ENCODE peak calls at places on chromosomes 5 and 9, in eight cellular contexts. One of them, this sample, is unnamed. For H3K4me1 and H3K9me3, the result is how much of the 10 kb centered on the place peaks cover.

GRCh38 chr9:118395415-118395814 is 691.2 kb downstream of the TLR4 start:
- DNase-seq in MM.1S: peak
- DNase-seq in adrenal gland: no peak
- DNase-seq in left ventricle myocardium inferior: no peak
- DNase-seq in astrocyte: peak
- DNase-seq in CD4-positive, alpha-beta memory T cell: no peak
- DNase-seq in IMR-90: no peak
- DNase-seq in pancreas: no peak
- DNase-seq in this sample: no peak

GRCh38 chr5:128084228-128085167 is 932 bp downstream of the SLC12A2 start:
- DNase-seq in MM.1S: peak
- DNase-seq in adrenal gland: peak
- DNase-seq in left ventricle myocardium inferior: peak
- DNase-seq in astrocyte: peak
- DNase-seq in CD4-positive, alpha-beta memory T cell: peak
- DNase-seq in IMR-90: peak
- DNase-seq in pancreas: peak
- DNase-seq in this sample: peak

GRCh38 chr5:139481580-139482049 is 943 bp downstream of the STING1 start:
- DNase-seq in MM.1S: no peak
- DNase-seq in adrenal gland: no peak
- DNase-seq in left ventricle myocardium inferior: peak
- DNase-seq in astrocyte: no peak
- DNase-seq in CD4-positive, alpha-beta memory T cell: no peak
- DNase-seq in IMR-90: peak
- DNase-seq in pancreas: no peak
- DNase-seq in this sample: no peak

GRCh38 chr9:97312556-97312955 is 5.1 kb downstream of the CCDC180 start:
- DNase-seq in MM.1S: no peak
- DNase-seq in adrenal gland: no peak
- DNase-seq in left ventricle myocardium inferior: no peak
- DNase-seq in astrocyte: no peak
- DNase-seq in CD4-positive, alpha-beta memory T cell: no peak
- DNase-seq in IMR-90: no peak
- DNase-seq in pancreas: no peak
- DNase-seq in this sample: no peak

GRCh38 chr5:27682600-27682999 is 644.2 kb upstream of the CDH9 start:
- DNase-seq in MM.1S: no peak
- DNase-seq in adrenal gland: no peak
- DNase-seq in left ventricle myocardium inferior: no peak
- DNase-seq in astrocyte: no peak
- DNase-seq in CD4-positive, alpha-beta memory T cell: no peak
- DNase-seq in IMR-90: no peak
- DNase-seq in pancreas: no peak
- DNase-seq in this sample: no peak

GRCh38 chr5:173655196-173655797 is 38.8 kb upstream of the BOD1 start:
- DNase-seq in MM.1S: no peak
- DNase-seq in adrenal gland: no peak
- DNase-seq in left ventricle myocardium inferior: no peak
- DNase-seq in astrocyte: no peak
- DNase-seq in CD4-positive, alpha-beta memory T cell: no peak
- DNase-seq in IMR-90: no peak
- DNase-seq in pancreas: no peak
- DNase-seq in this sample: no peak

GRCh38 chr5:173320259-173320658 is 8.0 kb downstream of the STC2 start:
- DNase-seq in MM.1S: no peak
- DNase-seq in adrenal gland: no peak
- DNase-seq in left ventricle myocardium inferior: peak
- DNase-seq in astrocyte: no peak
- DNase-seq in CD4-positive, alpha-beta memory T cell: no peak
- DNase-seq in IMR-90: no peak
- DNase-seq in pancreas: no peak
- DNase-seq in this sample: no peak

GRCh38 chr9:134698587-134699342 is 57.2 kb downstream of the COL5A1 start:
- DNase-seq in MM.1S: peak
- DNase-seq in adrenal gland: peak
- DNase-seq in left ventricle myocardium inferior: peak
- DNase-seq in astrocyte: peak
- DNase-seq in CD4-positive, alpha-beta memory T cell: peak
- DNase-seq in IMR-90: peak
- DNase-seq in pancreas: peak
- DNase-seq in this sample: no peak

GRCh38 chr5:135978993-135979392 is 24.2 kb upstream of the LECT2 start:
- DNase-seq in MM.1S: no peak
- DNase-seq in adrenal gland: no peak
- DNase-seq in left ventricle myocardium inferior: no peak
- DNase-seq in astrocyte: no peak
- DNase-seq in CD4-positive, alpha-beta memory T cell: no peak
- DNase-seq in IMR-90: no peak
- DNase-seq in pancreas: no peak
- DNase-seq in this sample: no peak

GRCh38 chr9:111427186-111427585 is 57.0 kb downstream of the ECPAS start:
- DNase-seq in MM.1S: no peak
- DNase-seq in adrenal gland: no peak
- DNase-seq in left ventricle myocardium inferior: no peak
- DNase-seq in astrocyte: peak
- DNase-seq in CD4-positive, alpha-beta memory T cell: no peak
- DNase-seq in IMR-90: peak
- DNase-seq in pancreas: no peak
- DNase-seq in this sample: no peak

GRCh38 chr5:28369418-28369817 is 1331.0 kb upstream of the CDH9 start:
- DNase-seq in MM.1S: no peak
- DNase-seq in adrenal gland: no peak
- DNase-seq in left ventricle myocardium inferior: no peak
- DNase-seq in astrocyte: no peak
- DNase-seq in CD4-positive, alpha-beta memory T cell: no peak
- DNase-seq in IMR-90: no peak
- DNase-seq in pancreas: no peak
- DNase-seq in this sample: no peak

GRCh38 chr9:17064558-17064957 is 70.3 kb upstream of the CNTLN start:
- DNase-seq in MM.1S: no peak
- DNase-seq in adrenal gland: no peak
- DNase-seq in left ventricle myocardium inferior: no peak
- DNase-seq in astrocyte: no peak
- DNase-seq in CD4-positive, alpha-beta memory T cell: no peak
- DNase-seq in IMR-90: no peak
- DNase-seq in pancreas: no peak
- DNase-seq in this sample: no peak

GRCh38 chr5:1330146-1330846 is 14.6 kb downstream of the CLPTM1L start:
- DNase-seq in MM.1S: no peak
- DNase-seq in adrenal gland: no peak
- DNase-seq in left ventricle myocardium inferior: no peak
- DNase-seq in astrocyte: no peak
- DNase-seq in CD4-positive, alpha-beta memory T cell: no peak
- DNase-seq in IMR-90: no peak
- DNase-seq in pancreas: no peak
- DNase-seq in this sample: no peak

GRCh38 chr9:137049544-137050449 is 3.8 kb upstream of the NPDC1 start:
- DNase-seq in MM.1S: peak
- DNase-seq in adrenal gland: peak
- DNase-seq in left ventricle myocardium inferior: no peak
- DNase-seq in astrocyte: no peak
- DNase-seq in CD4-positive, alpha-beta memory T cell: no peak
- DNase-seq in IMR-90: peak
- DNase-seq in pancreas: peak
- DNase-seq in this sample: peak
- H3K4me1 ChIP-seq in MM.1S: under half
- H3K4me1 ChIP-seq in adrenal gland: under half
- H3K4me1 ChIP-seq in left ventricle myocardium inferior: half or more
- H3K4me1 ChIP-seq in astrocyte: under half
- H3K4me1 ChIP-seq in CD4-positive, alpha-beta memory T cell: under half
- H3K4me1 ChIP-seq in IMR-90: under half
- H3K4me1 ChIP-seq in pancreas: under half
- H3K4me1 ChIP-seq in this sample: under half

GRCh38 chr5:149583394-149583793 is 2.1 kb downstream of the ARHGEF37 start:
- DNase-seq in MM.1S: no peak
- DNase-seq in adrenal gland: no peak
- DNase-seq in left ventricle myocardium inferior: no peak
- DNase-seq in astrocyte: no peak
- DNase-seq in CD4-positive, alpha-beta memory T cell: no peak
- DNase-seq in IMR-90: no peak
- DNase-seq in pancreas: peak
- DNase-seq in this sample: no peak

GRCh38 chr5:149581192-149581861 is at the start of gene ARHGEF37:
- DNase-seq in MM.1S: no peak
- DNase-seq in adrenal gland: peak
- DNase-seq in left ventricle myocardium inferior: peak
- DNase-seq in astrocyte: no peak
- DNase-seq in CD4-positive, alpha-beta memory T cell: peak
- DNase-seq in IMR-90: no peak
- DNase-seq in pancreas: peak
- DNase-seq in this sample: no peak

GRCh38 chr5:149584106-149584505 is 2.8 kb downstream of the ARHGEF37 start:
- DNase-seq in MM.1S: no peak
- DNase-seq in adrenal gland: no peak
- DNase-seq in left ventricle myocardium inferior: no peak
- DNase-seq in astrocyte: no peak
- DNase-seq in CD4-positive, alpha-beta memory T cell: no peak
- DNase-seq in IMR-90: no peak
- DNase-seq in pancreas: no peak
- DNase-seq in this sample: no peak

GRCh38 chr5:149580808-149581191 is 498 bp upstream of the ARHGEF37 start:
- DNase-seq in MM.1S: peak
- DNase-seq in adrenal gland: no peak
- DNase-seq in left ventricle myocardium inferior: no peak
- DNase-seq in astrocyte: no peak
- DNase-seq in CD4-positive, alpha-beta memory T cell: no peak
- DNase-seq in IMR-90: no peak
- DNase-seq in pancreas: no peak
- DNase-seq in this sample: no peak

DNA sequence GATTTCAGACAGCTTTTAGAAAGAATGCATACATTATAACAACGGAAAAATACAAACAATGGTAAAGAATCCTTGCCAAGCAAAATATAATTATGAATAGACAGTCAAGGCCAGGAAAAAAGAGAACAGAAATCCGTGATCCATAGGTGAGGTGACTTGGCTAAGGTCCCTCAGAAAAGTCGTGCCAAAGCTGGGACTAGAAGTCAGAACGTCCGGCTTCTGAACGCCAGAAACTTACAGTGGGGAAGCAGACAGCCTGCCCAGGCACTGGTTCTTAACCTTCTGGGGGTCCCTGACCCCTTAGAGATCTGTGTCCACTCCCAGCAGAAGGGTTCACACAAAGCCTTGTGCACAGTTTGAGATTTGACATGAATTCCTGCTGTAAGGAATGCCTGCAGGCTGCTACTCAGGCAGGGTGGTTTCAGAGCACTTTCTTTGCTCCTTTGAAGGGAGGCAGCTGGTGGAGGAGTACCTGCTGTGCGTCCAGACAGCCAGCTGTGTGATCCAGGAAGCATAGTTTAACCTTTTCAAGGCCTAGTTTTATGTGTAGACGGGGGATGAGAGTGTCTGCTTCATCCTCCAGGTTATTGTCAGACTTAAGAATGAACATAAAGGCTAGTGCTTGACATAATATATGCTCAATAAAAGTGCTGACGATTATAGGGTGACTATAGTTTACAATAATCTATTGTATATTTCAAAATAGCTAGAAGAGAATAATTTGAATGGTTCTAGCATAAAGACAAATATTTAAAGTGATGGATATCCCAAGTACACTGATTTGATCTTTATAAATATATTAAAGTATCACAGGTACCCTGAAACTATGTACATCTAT is 852 bp downstream of the ARHGEF37 start:
- DNase-seq in MM.1S: no peak
- DNase-seq in adrenal gland: no peak
- DNase-seq in left ventricle myocardium inferior: no peak
- DNase-seq in astrocyte: no peak
- DNase-seq in CD4-positive, alpha-beta memory T cell: no peak
- DNase-seq in IMR-90: no peak
- DNase-seq in pancreas: peak
- DNase-seq in this sample: no peak
- H3K4me3 ChIP-seq in MM.1S: no peak
- H3K4me3 ChIP-seq in adrenal gland: no peak
- H3K4me3 ChIP-seq in left ventricle myocardium inferior: peak
- H3K4me3 ChIP-seq in astrocyte: peak
- H3K4me3 ChIP-seq in CD4-positive, alpha-beta memory T cell: no peak
- H3K4me3 ChIP-seq in IMR-90: no peak
- H3K4me3 ChIP-seq in pancreas: peak
- H3K4me3 ChIP-seq in this sample: peak

GRCh38 chr5:179887802-179888201 is 19.9 kb downstream of the TBC1D9B start:
- DNase-seq in MM.1S: no peak
- DNase-seq in adrenal gland: no peak
- DNase-seq in left ventricle myocardium inferior: no peak
- DNase-seq in astrocyte: no peak
- DNase-seq in CD4-positive, alpha-beta memory T cell: no peak
- DNase-seq in IMR-90: no peak
- DNase-seq in pancreas: no peak
- DNase-seq in this sample: no peak
- H3K9me3 ChIP-seq in MM.1S: under half
- H3K9me3 ChIP-seq in adrenal gland: under half
- H3K9me3 ChIP-seq in left ventricle myocardium inferior: under half
- H3K9me3 ChIP-seq in astrocyte: under half
- H3K9me3 ChIP-seq in CD4-positive, alpha-beta memory T cell: under half
- H3K9me3 ChIP-seq in IMR-90: under half
- H3K9me3 ChIP-seq in pancreas: under half
- H3K9me3 ChIP-seq in this sample: under half

DNA sequence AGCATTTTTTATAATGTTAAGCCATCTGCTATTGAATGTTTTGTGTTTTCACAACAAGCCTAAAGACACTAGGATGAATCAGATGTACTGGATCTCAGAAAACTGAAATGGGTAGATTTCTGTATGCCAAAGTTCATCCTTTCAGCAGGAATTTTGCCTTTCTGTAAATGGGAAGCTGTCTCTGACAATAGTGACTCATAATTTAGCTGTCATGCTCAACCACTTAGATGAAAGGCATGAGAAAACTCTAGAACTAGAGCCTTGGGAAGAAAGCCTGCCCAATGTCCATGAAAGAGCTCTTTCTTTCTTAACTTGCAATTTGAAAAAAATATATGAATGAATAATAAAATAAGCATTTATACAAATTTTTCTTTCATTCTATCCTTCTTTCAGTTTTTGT is 616.0 kb upstream of the EDIL3 start:
- DNase-seq in MM.1S: no peak
- DNase-seq in adrenal gland: no peak
- DNase-seq in left ventricle myocardium inferior: no peak
- DNase-seq in astrocyte: peak
- DNase-seq in CD4-positive, alpha-beta memory T cell: no peak
- DNase-seq in IMR-90: peak
- DNase-seq in pancreas: no peak
- DNase-seq in this sample: no peak
- H3K4me1 ChIP-seq in MM.1S: under half
- H3K4me1 ChIP-seq in adrenal gland: under half
- H3K4me1 ChIP-seq in left ventricle myocardium inferior: under half
- H3K4me1 ChIP-seq in astrocyte: under half
- H3K4me1 ChIP-seq in CD4-positive, alpha-beta memory T cell: under half
- H3K4me1 ChIP-seq in IMR-90: under half
- H3K4me1 ChIP-seq in pancreas: under half
- H3K4me1 ChIP-seq in this sample: under half

DNA sequence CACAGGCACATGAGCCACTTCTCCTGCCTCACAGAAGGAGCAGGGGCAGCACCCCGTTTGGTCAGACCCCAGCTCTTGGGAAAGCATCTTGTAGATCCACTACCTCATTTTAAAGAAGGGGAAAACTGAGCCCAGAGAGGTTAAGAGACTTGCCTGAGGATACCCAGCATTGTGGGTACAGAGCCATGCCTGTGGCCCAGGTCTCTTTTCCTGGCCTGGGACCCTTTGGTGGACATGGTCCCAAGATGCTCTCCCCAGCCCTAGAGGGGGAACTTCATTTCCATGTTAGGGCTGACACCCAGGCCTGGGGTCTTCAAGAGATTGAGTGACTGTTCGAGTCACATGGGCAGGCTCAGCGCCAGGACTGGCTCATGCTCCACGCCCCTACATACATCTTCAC is 64.2 kb downstream of the NEK6 start:
- DNase-seq in MM.1S: no peak
- DNase-seq in adrenal gland: no peak
- DNase-seq in left ventricle myocardium inferior: no peak
- DNase-seq in astrocyte: no peak
- DNase-seq in CD4-positive, alpha-beta memory T cell: no peak
- DNase-seq in IMR-90: no peak
- DNase-seq in pancreas: no peak
- DNase-seq in this sample: no peak
- H3K4me3 ChIP-seq in MM.1S: no peak
- H3K4me3 ChIP-seq in adrenal gland: no peak
- H3K4me3 ChIP-seq in left ventricle myocardium inferior: no peak
- H3K4me3 ChIP-seq in astrocyte: no peak
- H3K4me3 ChIP-seq in CD4-positive, alpha-beta memory T cell: no peak
- H3K4me3 ChIP-seq in IMR-90: no peak
- H3K4me3 ChIP-seq in pancreas: no peak
- H3K4me3 ChIP-seq in this sample: no peak